ENCODE peak calls at places on chromosome 2, in five cellular contexts. K is AG09309, W is lower lobe of right lung, F is astrocyte of the cerebellum, P is left ventricle myocardium inferior. V is an unnamed sample.

GRCh38 chr2:2271471-2271941 is 59.6 kb downstream of the MYT1L start:
- DNase-seq in K (no peak), F (no peak), P (peak), W (no peak), V (no peak)

GRCh38 chr2:232668805-232669444 is 28.2 kb upstream of the GIGYF2 start:
- DNase-seq in W (no peak), P (no peak), K (no peak), F (peak), V (no peak)

GRCh38 chr2:216348909-216349308 is 23.4 kb downstream of the MARCHF4 start:
- DNase-seq in P (no peak), W (no peak), K (no peak), F (no peak), V (no peak)

GRCh38 chr2:201116115-201116958 is at the start of gene CFLAR:
- DNase-seq in P (peak), W (peak), K (no peak), F (peak), V (peak)

GRCh38 chr2:216920150-216920846 is 60.4 kb upstream of the TNP1 start:
- DNase-seq in F (no peak), W (no peak), K (no peak), P (peak), V (no peak)

GRCh38 chr2:46985512-46985911 is 69.9 kb upstream of the MCFD2 start:
- DNase-seq in K (no peak), F (no peak), P (no peak), W (no peak), V (no peak)

GRCh38 chr2:207528980-207529329 is 807 bp upstream of the CREB1 start:
- DNase-seq in K (no peak), P (no peak), W (no peak), F (no peak), V (no peak)

GRCh38 chr2:109069430-109070194 is 59.4 kb upstream of the SH3RF3 start:
- DNase-seq in W (no peak), K (no peak), F (no peak), P (no peak), V (no peak)

GRCh38 chr2:17479875-17480274 is 38.4 kb downstream of the RAD51AP2 start:
- DNase-seq in F (peak), K (peak), P (no peak), W (no peak), V (no peak)

GRCh38 chr2:86518498-86518897 is 44.7 kb downstream of the CHMP3 start:
- DNase-seq in P (no peak), F (no peak), K (no peak), W (no peak), V (no peak)

GRCh38 chr2:216904974-216905373 is 45.1 kb upstream of the TNP1 start:
- DNase-seq in F (no peak), W (no peak), K (no peak), P (no peak), V (no peak)

GRCh38 chr2:128396500-128396891 is 77.8 kb upstream of the HS6ST1 start:
- DNase-seq in W (no peak), F (no peak), P (no peak), K (no peak), V (no peak)

GRCh38 chr2:28300921-28301341 is 91.7 kb upstream of the FOSL2 start:
- DNase-seq in P (no peak), W (no peak), K (peak), F (peak), V (no peak)

GRCh38 chr2:18455256-18455862 is 105.1 kb downstream of the RDH14 start:
- DNase-seq in P (no peak), K (no peak), W (no peak), F (no peak), V (no peak)

GRCh38 chr2:98909381-98910211 is 26.4 kb downstream of the CRACDL start:
- DNase-seq in K (no peak), F (peak), W (peak), P (no peak), V (no peak)

GRCh38 chr2:40041983-40042382 is 262.9 kb upstream of the THUMPD2 start:
- DNase-seq in P (no peak), W (no peak), K (peak), F (peak), V (no peak)

GRCh38 chr2:169775354-169775753 is 23.3 kb upstream of the SSB start:
- DNase-seq in W (no peak), P (no peak), F (no peak), K (no peak), V (no peak)

GRCh38 chr2:67574230-67574629 is 177.1 kb downstream of the ETAA1 start:
- DNase-seq in K (peak), F (no peak), P (no peak), W (no peak), V (no peak)

GRCh38 chr2:186544255-186544675 is 45.6 kb upstream of the ITGAV start:
- DNase-seq in P (no peak), W (no peak), K (peak), F (peak), V (no peak)

GRCh38 chr2:230905448-230906430 is 19.3 kb downstream of the GPR55 start:
- DNase-seq in W (no peak), K (no peak), F (no peak), P (no peak), V (no peak)

GRCh38 chr2:54680397-54681032 is 42.9 kb upstream of the EML6 start:
- DNase-seq in P (no peak), F (peak), W (no peak), K (no peak), V (no peak)

GRCh38 chr2:85827879-85828569 is 60.8 kb downstream of the ST3GAL5 start:
- DNase-seq in P (no peak), W (no peak), K (no peak), F (no peak), V (no peak)

GRCh38 chr2:18949871-18950597 is 360.7 kb upstream of the NT5C1B start:
- DNase-seq in W (no peak), F (no peak), K (peak), P (no peak), V (no peak)

GRCh38 chr2:207515671-207516070 is 14.1 kb upstream of the CREB1 start:
- DNase-seq in P (no peak), K (no peak), W (no peak), F (no peak), V (no peak)

GRCh38 chr2:188610827-188611226 is 319.2 kb downstream of the GULP1 start:
- DNase-seq in K (no peak), P (no peak), W (no peak), F (no peak), V (no peak)

GRCh38 chr2:64325852-64326577 is 127.9 kb upstream of the LGALSL start:
- DNase-seq in P (no peak), F (no peak), K (no peak), W (no peak), V (no peak)

GRCh38 chr2:6452702-6453481 is 412.8 kb downstream of the CMPK2 start:
- DNase-seq in P (no peak), K (no peak), F (no peak), W (no peak), V (no peak)
- TF ChIP-seq CTCF in P (no peak), K (no peak), F (no peak), W (no peak), V (no peak)

GRCh38 chr2:60551241-60552095 is 2.0 kb downstream of the BCL11A start:
- DNase-seq in W (no peak), K (no peak), P (no peak), F (no peak), V (no peak)
- TF ChIP-seq CTCF in W (no peak), K (no peak), P (no peak), F (no peak), V (no peak)

GRCh38 chr2:120905824-120906571 is 170.3 kb downstream of the GLI2 start:
- DNase-seq in W (no peak), F (no peak), P (no peak), K (no peak), V (no peak)

GRCh38 chr2:120906914-120907313 is 171.2 kb downstream of the GLI2 start:
- DNase-seq in P (no peak), F (no peak), K (no peak), W (no peak), V (no peak)

GRCh38 chr2:120908314-120908975 is 172.8 kb downstream of the GLI2 start:
- DNase-seq in F (no peak), P (no peak), W (peak), K (no peak), V (no peak)

GRCh38 chr2:120909102-120909501 is 173.4 kb downstream of the GLI2 start:
- DNase-seq in P (no peak), F (no peak), W (peak), K (no peak), V (no peak)

GRCh38 chr2:120907822-120908221 is 172.2 kb downstream of the GLI2 start:
- DNase-seq in P (no peak), W (peak), F (no peak), K (no peak), V (no peak)
- TF ChIP-seq CTCF in P (no peak), W (no peak), F (peak), K (peak), V (no peak)

GRCh38 chr2:135913726-135914365 is 37.6 kb upstream of the MCM6 start:
- DNase-seq in W (no peak), K (no peak), F (peak), P (no peak), V (no peak)

GRCh38 chr2:135914485-135914884 is 38.2 kb upstream of the MCM6 start:
- DNase-seq in F (no peak), K (no peak), W (no peak), P (no peak), V (no peak)

DNA sequence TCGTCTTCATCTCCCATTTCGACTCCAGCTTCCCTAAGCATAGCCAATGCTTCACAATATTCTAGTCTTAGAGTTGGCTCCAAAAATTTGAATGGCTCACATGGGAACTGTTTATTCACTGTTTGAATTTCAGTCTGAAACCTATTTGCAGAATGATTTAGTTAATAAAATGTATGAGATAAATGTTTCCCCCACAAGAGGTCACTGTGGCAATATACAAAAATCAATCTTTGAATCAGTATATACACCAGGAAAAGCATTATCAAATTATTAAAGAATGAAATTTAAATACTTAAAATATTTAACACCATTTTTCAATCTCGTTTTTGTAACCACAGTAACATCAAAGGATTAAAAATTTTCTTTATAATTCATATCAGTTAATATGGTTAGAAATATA is 40.0 kb upstream of the MCM6 start:
- DNase-seq in K (no peak), P (no peak), W (no peak), F (peak), V (no peak)
- TF ChIP-seq CTCF in K (peak), P (peak), W (peak), F (no peak), V (peak)

DNA sequence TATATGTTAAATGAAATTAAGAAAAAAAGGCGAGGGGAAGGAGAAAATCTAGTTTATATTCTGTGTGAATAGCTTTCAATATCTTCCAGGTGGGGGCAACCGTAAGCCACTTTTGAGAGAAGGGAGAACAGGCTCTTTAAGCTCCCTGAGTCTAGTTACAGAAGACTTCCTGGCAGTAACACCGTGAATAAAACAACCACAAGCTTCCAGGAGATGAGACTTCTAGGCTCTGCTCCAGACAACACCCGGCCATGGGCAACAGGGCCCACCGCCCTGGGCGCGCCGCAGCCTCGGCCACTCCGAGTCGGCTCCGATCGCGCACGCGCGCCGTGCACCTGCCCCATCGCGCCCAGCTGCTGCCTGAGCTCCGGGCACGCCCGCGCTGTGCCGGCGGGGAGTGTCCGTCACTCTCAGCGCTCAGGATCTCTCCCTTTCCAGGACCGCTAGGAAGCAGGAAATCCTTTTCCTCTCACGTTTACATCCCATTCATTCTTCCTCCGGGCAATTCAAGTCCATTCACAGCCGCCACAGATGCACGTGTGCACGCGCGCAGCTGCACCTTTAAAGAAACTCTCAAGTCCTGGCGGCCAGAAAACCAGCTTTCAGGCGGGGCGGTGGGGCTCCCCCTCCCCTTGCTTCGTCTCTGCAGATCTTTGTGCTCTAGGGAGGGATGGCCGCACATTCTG is 19.4 kb upstream of the PAX3 start:
- DNase-seq in P (peak), W (no peak), F (peak), K (peak), V (no peak)
- TF ChIP-seq CTCF in P (peak), W (peak), F (peak), K (peak), V (no peak)

GRCh38 chr2:172635548-172635947 is 79.7 kb downstream of the PDK1 start:
- DNase-seq in W (no peak), K (no peak), P (no peak), F (no peak), V (no peak)

GRCh38 chr2:172639823-172640222 is 83.9 kb downstream of the PDK1 start:
- DNase-seq in F (peak), K (peak), W (no peak), P (no peak), V (no peak)

GRCh38 chr2:172643142-172643541 is 87.3 kb downstream of the PDK1 start:
- DNase-seq in K (no peak), W (no peak), F (no peak), P (no peak), V (no peak)

GRCh38 chr2:172642301-172643020 is 86.6 kb downstream of the PDK1 start:
- DNase-seq in F (no peak), K (no peak), W (no peak), P (no peak), V (no peak)

GRCh38 chr2:172640389-172640788 is 84.5 kb downstream of the PDK1 start:
- DNase-seq in W (no peak), K (no peak), P (no peak), F (no peak), V (no peak)
- TF ChIP-seq CTCF in W (no peak), K (no peak), P (no peak), F (no peak), V (no peak)